ENCODE peak calls at places on chromosomes 12 and 14, in four cellular contexts. Y, E, L and N are unnamed samples.

GRCh38 chr14:91332448-91333059 is 85.1 kb downstream of the CCDC88C start:
- DNase-seq in Y (no peak), E (no peak), L (no peak), N (no peak)

GRCh38 chr14:76729953-76730505 is 31.2 kb upstream of the VASH1 start:
- DNase-seq in Y (no peak), E (no peak), L (no peak), N (no peak)

GRCh38 chr12:2804390-2805145 is 7.9 kb upstream of the ITFG2 start:
- DNase-seq in Y (peak), E (no peak), L (no peak), N (no peak)

GRCh38 chr14:54312166-54312801 is 84.5 kb upstream of the CDKN3 start:
- DNase-seq in Y (peak), E (peak), L (peak), N (no peak)

GRCh38 chr12:57694459-57695019 is 607 bp downstream of the OS9 start:
- DNase-seq in Y (no peak), E (no peak), L (no peak), N (no peak)

GRCh38 chr12:15679146-15679545 is 110.0 kb downstream of the EPS8 start:
- DNase-seq in Y (peak), E (no peak), L (no peak), N (no peak)

GRCh38 chr12:119202121-119202527 is 23.4 kb downstream of the HSPB8 start:
- DNase-seq in Y (no peak), E (no peak), L (peak), N (peak)

GRCh38 chr12:64171715-64172114 is 50.4 kb downstream of the KICS2 start:
- DNase-seq in Y (peak), E (peak), L (no peak), N (no peak)

GRCh38 chr12:90366286-90366685 is 588.7 kb downstream of the CCER1 start:
- DNase-seq in Y (peak), E (no peak), L (no peak), N (no peak)

GRCh38 chr12:124109760-124110159 is 136.7 kb downstream of the ZNF664 start:
- DNase-seq in Y (peak), E (peak), L (peak), N (no peak)

GRCh38 chr12:49518914-49519573 is 19.8 kb upstream of the KCNH3 start:
- DNase-seq in Y (peak), E (no peak), L (no peak), N (no peak)

GRCh38 chr12:67645571-67645970 is 3.0 kb upstream of the DYRK2 start:
- DNase-seq in Y (peak), E (no peak), L (no peak), N (no peak)

GRCh38 chr12:26121323-26121740 is 3.5 kb downstream of the BHLHE41 start:
- DNase-seq in Y (no peak), E (no peak), L (no peak), N (no peak)

GRCh38 chr12:125185740-125186470 is 120.7 kb downstream of the AACS start:
- DNase-seq in Y (peak), E (peak), L (peak), N (no peak)

GRCh38 chr14:59771577-59771976 is 99.0 kb downstream of the RTN1 start:
- DNase-seq in Y (peak), E (no peak), L (no peak), N (no peak)

GRCh38 chr12:5497329-5498058 is 65.6 kb downstream of the NTF3 start:
- DNase-seq in Y (peak), E (no peak), L (no peak), N (no peak)

GRCh38 chr12:5494343-5494742 is 62.4 kb downstream of the NTF3 start:
- DNase-seq in Y (no peak), E (no peak), L (no peak), N (no peak)

GRCh38 chr12:5489760-5490432 is 58.0 kb downstream of the NTF3 start:
- DNase-seq in Y (no peak), E (no peak), L (no peak), N (no peak)

GRCh38 chr12:5492562-5492961 is 60.7 kb downstream of the NTF3 start:
- DNase-seq in Y (no peak), E (peak), L (no peak), N (no peak)

GRCh38 chr12:5493018-5493417 is 61.1 kb downstream of the NTF3 start:
- DNase-seq in Y (no peak), E (peak), L (no peak), N (no peak)
- H3K56ac ChIP-seq in Y (no peak), E (no peak), L (no peak), N (no peak)

GRCh38 chr12:1533205-1533601 is 61.2 kb downstream of the FBXL14 start:
- DNase-seq in Y (no peak), E (no peak), L (peak), N (no peak)
- H3K56ac ChIP-seq in Y (no peak), E (no peak), L (no peak), N (no peak)

DNA sequence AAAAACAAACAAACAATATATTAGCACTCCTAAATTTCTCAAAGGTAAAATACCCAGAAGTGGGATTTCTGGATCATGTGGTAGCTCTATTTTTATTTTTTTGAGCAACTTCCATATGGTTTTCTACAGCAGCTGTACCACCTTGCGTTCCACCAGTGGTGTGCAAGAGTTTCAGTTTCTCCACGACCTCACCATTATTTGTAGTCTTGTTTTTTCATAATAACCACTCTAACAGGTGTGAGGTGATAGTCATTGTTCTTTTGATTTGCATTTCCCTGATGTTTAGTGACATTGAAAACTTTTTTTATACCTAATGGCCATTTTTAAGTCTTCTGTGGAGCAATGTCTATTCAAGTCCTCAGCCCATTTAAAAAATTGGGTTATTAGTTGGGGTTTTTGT is 127.3 kb upstream of the SLC38A2 start:
- DNase-seq in Y (no peak), E (no peak), L (no peak), N (no peak)
- H3K56ac ChIP-seq in Y (no peak), E (no peak), L (no peak), N (no peak)

GRCh38 chr14:103638594-103638993 is 9.6 kb downstream of the KLC1 start:
- DNase-seq in Y (no peak), E (no peak), L (no peak), N (no peak)

GRCh38 chr14:103646189-103646588 is 17.2 kb downstream of the KLC1 start:
- DNase-seq in Y (no peak), E (no peak), L (no peak), N (no peak)

DNA sequence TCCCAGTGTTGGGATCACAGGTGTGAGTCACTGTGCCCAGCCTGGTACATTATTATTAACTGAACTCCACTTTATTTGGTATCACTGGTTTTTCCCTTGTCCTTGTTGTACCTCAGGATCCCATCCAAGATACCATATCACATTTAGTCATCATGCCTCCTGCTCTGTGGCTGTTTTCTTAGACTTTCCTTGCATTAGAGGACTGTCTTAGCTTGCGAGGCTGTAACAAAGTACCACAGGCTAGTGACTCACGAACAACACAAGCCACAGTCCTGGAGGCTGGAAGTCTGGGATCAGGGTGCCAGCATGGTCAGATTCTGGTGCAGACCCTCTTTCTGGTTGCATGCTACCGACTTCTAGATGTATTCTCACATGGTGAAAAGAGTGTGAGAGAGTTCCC is 12.2 kb downstream of the KLC1 start:
- DNase-seq in Y (peak), E (no peak), L (no peak), N (no peak)
- H3K56ac ChIP-seq in Y (no peak), E (no peak), L (no peak), N (no peak)